ENCODE peak calls at places on chromosomes 2 and 18, in four cellular contexts. G is H9, X is Right ventricle myocardium superior, C is endodermal cell. W is an unnamed sample.

GRCh38 chr2:128442053-128442751 is 123.5 kb upstream of the HS6ST1 start:
- DNase-seq in G (peak), X (peak), C (peak), W (no peak)

GRCh38 chr2:70104231-70105111 is 17.2 kb downstream of the PCBP1 start:
- DNase-seq in G (no peak), X (no peak), C (peak), W (peak)

GRCh38 chr18:58344080-58344670 is 284.7 kb downstream of the ALPK2 start:
- DNase-seq in G (no peak), X (no peak), C (no peak), W (no peak)

GRCh38 chr18:10321987-10322386 is 132.4 kb upstream of the APCDD1 start:
- DNase-seq in G (no peak), X (no peak), C (no peak), W (no peak)

GRCh38 chr2:210635257-210635656 is 78.9 kb downstream of the CPS1 start:
- DNase-seq in G (no peak), X (no peak), C (no peak), W (no peak)

GRCh38 chr2:134331081-134331480 is 77.2 kb downstream of the MGAT5 start:
- DNase-seq in G (no peak), X (no peak), C (no peak), W (no peak)

GRCh38 chr2:12615509-12615908 is 101.2 kb upstream of the TRIB2 start:
- DNase-seq in G (no peak), X (no peak), C (no peak), W (no peak)

GRCh38 chr2:239828192-239828972 is 196.8 kb downstream of the NDUFA10 start:
- DNase-seq in G (peak), X (no peak), C (peak), W (no peak)

GRCh38 chr2:175175896-175176295 is 5.6 kb downstream of the ATP5MC3 start:
- DNase-seq in G (no peak), X (no peak), C (no peak), W (peak)

GRCh38 chr2:187783446-187783845 is 229.2 kb upstream of the TFPI start:
- DNase-seq in G (no peak), X (no peak), C (no peak), W (no peak)

W was measured in astrocyte of the spinal cord.